ENCODE peak calls at places on chromosome 17, in six cellular contexts. S, E, D, U, O and N are unnamed samples.

GRCh38 chr17:30323262-30323894 is 10.5 kb downstream of the TMIGD1 start:
- DNase-seq in D (no peak), O (no peak), U (no peak), E (no peak), S (peak), N (no peak)

GRCh38 chr17:72474740-72475477 is 354.1 kb downstream of the SOX9 start:
- DNase-seq in O (no peak), U (no peak), E (no peak), D (no peak), S (no peak), N (no peak)

GRCh38 chr17:70752966-70753467 is 583.7 kb downstream of the KCNJ2 start:
- DNase-seq in O (no peak), D (no peak), U (no peak), S (no peak), E (no peak), N (no peak)

GRCh38 chr17:58364270-58364942 is 12.4 kb upstream of the SUPT4H1 start:
- DNase-seq in D (peak), E (no peak), O (no peak), U (no peak), S (no peak), N (no peak)

GRCh38 chr17:2418572-2418971 is 17.7 kb upstream of the MNT start:
- DNase-seq in D (no peak), U (peak), O (no peak), E (no peak), S (no peak), N (no peak)

GRCh38 chr17:76276461-76277299 is 11.5 kb downstream of the UBALD2 start:
- DNase-seq in S (no peak), O (no peak), D (peak), E (no peak), U (no peak), N (no peak)

GRCh38 chr17:81067331-81067730 is 32.4 kb downstream of the BAIAP2 start:
- DNase-seq in S (no peak), E (no peak), U (peak), D (no peak), O (no peak), N (no peak)

GRCh38 chr17:57938061-57938502 is 17.1 kb downstream of the CUEDC1 start:
- DNase-seq in O (no peak), U (no peak), E (no peak), D (no peak), S (no peak), N (no peak)

GRCh38 chr17:1275962-1276736 is 3.3 kb upstream of the TRARG1 start:
- DNase-seq in O (peak), D (peak), S (peak), U (peak), E (peak), N (peak)

GRCh38 chr17:49632201-49632600 is 45.7 kb downstream of the SPOP start:
- DNase-seq in O (no peak), U (no peak), S (no peak), E (no peak), D (no peak), N (no peak)

GRCh38 chr17:78387982-78388941 is 9.8 kb downstream of the PGS1 start:
- DNase-seq in D (no peak), E (peak), U (peak), S (no peak), O (no peak), N (no peak)

GRCh38 chr17:40615295-40615988 is 32.2 kb downstream of the SMARCE1 start:
- DNase-seq in U (peak), E (peak), S (peak), D (peak), O (peak), N (no peak)

GRCh38 chr17:39014795-39015545 is 47.8 kb upstream of the FBXO47 start:
- DNase-seq in U (no peak), E (no peak), D (no peak), O (no peak), S (no peak), N (no peak)

GRCh38 chr17:82861393-82861775 is 21.6 kb upstream of the ZNF750 start:
- DNase-seq in E (no peak), D (no peak), U (no peak), O (no peak), S (no peak), N (no peak)
- TF ChIP-seq CTCF in E (no peak), D (no peak), U (no peak), O (no peak), S (no peak), N (no peak)

GRCh38 chr17:27494192-27495091 is 38.2 kb downstream of the KSR1 start:
- DNase-seq in D (peak), U (peak), S (no peak), E (peak), O (no peak), N (no peak)
- TF ChIP-seq CTCF in D (peak), U (peak), S (no peak), E (no peak), O (no peak), N (no peak)

GRCh38 chr17:61601297-61601696 is 10.3 kb upstream of the NACA2 start:
- DNase-seq in U (no peak), O (no peak), D (no peak), S (no peak), E (no peak), N (no peak)
- TF ChIP-seq CTCF in U (no peak), O (no peak), D (no peak), S (no peak), E (no peak), N (no peak)

DNA sequence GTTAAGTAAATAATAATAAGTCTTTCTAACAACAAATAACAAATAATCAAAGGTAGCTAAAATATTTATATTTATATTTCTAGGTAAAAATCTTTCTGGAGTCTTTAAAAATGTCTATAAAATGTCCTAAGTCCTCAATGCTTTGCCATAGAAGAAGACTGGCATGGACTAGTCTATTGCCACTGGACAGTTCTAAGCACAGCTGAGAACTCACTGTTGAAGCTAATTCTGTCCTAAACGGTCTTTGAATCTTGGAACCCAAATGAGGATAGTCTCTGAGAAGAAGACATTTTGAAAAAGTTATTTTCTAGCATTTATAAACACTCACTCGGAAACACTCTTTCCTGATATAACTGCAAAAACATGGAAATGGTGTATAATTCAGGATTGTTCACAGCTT is 539 bp downstream of the MYH8 start:
- DNase-seq in S (no peak), E (no peak), D (no peak), U (no peak), O (no peak), N (no peak)
- TF ChIP-seq CTCF in S (no peak), E (no peak), D (no peak), U (no peak), O (no peak), N (no peak)

DNA sequence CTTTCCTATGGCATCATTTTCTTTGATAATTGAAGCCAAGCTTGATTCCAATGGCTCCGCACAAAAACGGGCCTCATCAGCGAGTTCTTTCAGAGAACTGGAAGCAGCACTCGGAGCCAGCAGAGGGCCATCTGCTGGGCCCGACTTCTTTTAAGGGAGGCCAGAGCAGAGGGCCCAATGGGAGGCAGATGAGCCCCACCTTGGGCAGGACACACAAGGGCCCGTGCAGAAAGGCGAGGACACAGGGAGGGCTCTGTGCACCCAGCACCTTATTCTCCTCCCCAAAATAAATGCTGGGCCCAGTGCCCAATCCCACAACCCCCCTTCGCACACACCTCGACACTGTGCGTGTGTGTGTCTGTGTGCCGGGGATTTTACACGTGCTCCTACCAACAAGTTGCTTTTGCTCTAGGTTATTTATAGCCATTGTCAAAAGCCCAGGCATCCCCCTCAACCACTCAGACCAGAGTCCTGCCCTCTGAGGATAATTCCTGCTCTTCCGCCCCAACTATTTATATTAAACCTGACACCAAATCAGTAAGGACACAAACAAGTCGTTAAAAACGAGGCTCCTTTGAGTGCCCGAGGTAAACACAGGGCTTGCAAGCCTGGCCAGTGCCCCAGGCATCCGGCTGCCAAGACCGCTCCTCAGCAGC is 6.8 kb downstream of the AXIN2 start:
- DNase-seq in D (no peak), O (no peak), S (no peak), U (peak), E (peak), N (no peak)
- TF ChIP-seq CTCF in D (no peak), O (no peak), S (no peak), U (peak), E (peak), N (no peak)

GRCh38 chr17:43368740-43369506 is 29.9 kb upstream of the ARL4D start:
- DNase-seq in S (peak), U (peak), E (peak), O (peak), D (peak), N (peak)
- TF ChIP-seq CTCF in S (no peak), U (no peak), E (no peak), O (no peak), D (peak), N (no peak)

DNA sequence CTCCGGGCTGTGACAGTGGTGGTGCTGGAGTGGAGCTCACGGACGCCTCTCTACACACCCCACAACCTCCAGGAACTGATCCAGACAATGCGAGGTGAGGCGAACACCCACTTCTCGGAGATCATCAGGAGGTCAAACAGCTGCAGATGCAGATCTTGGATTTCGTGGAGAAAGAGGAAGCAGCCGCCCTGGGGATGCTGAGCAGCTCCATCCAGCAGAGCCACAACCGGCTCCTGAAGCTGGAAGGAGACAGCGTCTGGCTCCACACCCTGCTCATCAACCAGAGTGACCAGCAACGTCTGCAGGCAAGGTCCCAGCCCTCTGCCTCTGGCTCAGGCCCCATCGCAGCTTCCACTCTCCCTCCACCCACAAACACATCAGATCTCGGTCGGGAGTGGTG is 13.2 kb upstream of the SLC16A5 start:
- DNase-seq in U (no peak), O (no peak), D (no peak), S (no peak), E (no peak), N (no peak)
- TF ChIP-seq CTCF in U (no peak), O (no peak), D (no peak), S (no peak), E (no peak), N (no peak)

GRCh38 chr17:47822785-47823184 is 1.2 kb upstream of the OSBPL7 start:
- DNase-seq in O (no peak), D (no peak), S (no peak), E (no peak), U (no peak), N (no peak)

GRCh38 chr17:47820023-47820789 is 1.4 kb downstream of the OSBPL7 start:
- DNase-seq in S (no peak), U (no peak), O (no peak), D (no peak), E (no peak), N (no peak)

GRCh38 chr17:47823519-47823918 is 1.9 kb upstream of the OSBPL7 start:
- DNase-seq in O (no peak), E (no peak), S (no peak), U (no peak), D (no peak), N (no peak)

GRCh38 chr17:47821031-47821423 is 567 bp downstream of the OSBPL7 start:
- DNase-seq in U (no peak), D (no peak), O (no peak), E (no peak), S (no peak), N (no peak)

GRCh38 chr17:47821424-47822379 is at the start of gene OSBPL7:
- DNase-seq in S (peak), O (peak), D (peak), U (peak), E (peak), N (peak)
- TF ChIP-seq CTCF in S (no peak), O (no peak), D (peak), U (no peak), E (no peak), N (no peak)

DNA sequence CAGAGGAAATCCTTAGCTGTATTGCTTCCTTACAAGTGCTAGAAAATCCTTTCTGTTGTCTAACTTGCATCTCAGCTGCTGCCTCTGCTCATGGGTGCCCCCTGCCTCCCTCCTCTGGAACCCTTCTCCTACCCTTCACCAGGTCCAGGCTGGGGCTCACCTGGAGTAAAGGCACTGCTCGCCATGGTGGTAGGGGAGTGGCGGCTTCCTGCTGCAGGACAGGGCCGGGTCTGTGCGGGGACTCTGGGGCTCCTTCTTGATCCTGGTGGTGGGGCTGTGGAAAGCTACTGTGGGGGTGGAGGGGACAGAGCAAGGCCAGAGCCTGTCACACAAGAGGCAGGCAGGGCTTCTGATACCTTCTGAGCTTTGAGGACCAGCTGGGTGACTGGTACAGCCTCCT is 12.4 kb downstream of the ETV4 start:
- DNase-seq in S (no peak), O (no peak), D (no peak), U (no peak), E (no peak), N (no peak)
- TF ChIP-seq CTCF in S (no peak), O (no peak), D (no peak), U (no peak), E (no peak), N (no peak)